ENCODE peak calls at places on chromosome 20, in four cellular contexts. F, T, E and R are unnamed samples.

GRCh38 chr20:47118201-47118600 is 223.6 kb downstream of the EYA2 start:
- DNase-seq in F (no peak), T (no peak), E (no peak), R (no peak)

GRCh38 chr20:41833739-41834138 is 215.6 kb upstream of the CHD6 start:
- DNase-seq in F (no peak), T (no peak), E (no peak), R (no peak)

GRCh38 chr20:53077373-53078205 is 105.4 kb downstream of the TSHZ2 start:
- DNase-seq in F (no peak), T (no peak), E (no peak), R (no peak)

GRCh38 chr20:38270869-38271608 is 10.5 kb upstream of the KIAA1755 start:
- DNase-seq in F (peak), T (no peak), E (no peak), R (no peak)

GRCh38 chr20:14498809-14499208 is 161.4 kb upstream of the FLRT3 start:
- DNase-seq in F (no peak), T (no peak), E (peak), R (peak)

GRCh38 chr20:2800590-2801458 is at the start of gene CPXM1:
- DNase-seq in F (peak), T (no peak), E (peak), R (peak)

GRCh38 chr20:59718681-59719080 is 114.3 kb downstream of the PHACTR3 start:
- DNase-seq in F (no peak), T (no peak), E (no peak), R (no peak)

GRCh38 chr20:6956574-6956973 is 189.1 kb downstream of the BMP2 start:
- DNase-seq in F (no peak), T (no peak), E (no peak), R (no peak)

GRCh38 chr20:17873410-17874270 is 95.0 kb downstream of the SNX5 start:
- DNase-seq in F (peak), T (peak), E (peak), R (no peak)

GRCh38 chr20:38167851-38168760 is 3.0 kb upstream of the TGM2 start:
- DNase-seq in F (peak), T (no peak), E (peak), R (no peak)

GRCh38 chr20:14992071-14992654 is 654.8 kb upstream of the FLRT3 start:
- DNase-seq in F (no peak), T (no peak), E (no peak), R (no peak)

GRCh38 chr20:59827138-59828056 is 106.0 kb downstream of the SYCP2 start:
- DNase-seq in F (peak), T (peak), E (peak), R (no peak)

GRCh38 chr20:39823239-39823638 is 861.1 kb downstream of the DHX35 start:
- DNase-seq in F (no peak), T (no peak), E (no peak), R (no peak)

GRCh38 chr20:59042151-59042795 is at the start of gene PRELID3B:
- DNase-seq in F (no peak), T (no peak), E (no peak), R (no peak)

GRCh38 chr20:61557603-61558002 is 305.5 kb downstream of the CDH4 start:
- DNase-seq in F (no peak), T (no peak), E (no peak), R (no peak)

GRCh38 chr20:48463916-48464315 is 363.9 kb downstream of the PREX1 start:
- DNase-seq in F (no peak), T (peak), E (no peak), R (no peak)

GRCh38 chr20:7152071-7152470 is 384.6 kb downstream of the BMP2 start:
- DNase-seq in F (no peak), T (no peak), E (no peak), R (no peak)

GRCh38 chr20:41135187-41135887 is 2.0 kb upstream of the PLCG1 start:
- DNase-seq in F (no peak), T (peak), E (peak), R (peak)

DNA sequence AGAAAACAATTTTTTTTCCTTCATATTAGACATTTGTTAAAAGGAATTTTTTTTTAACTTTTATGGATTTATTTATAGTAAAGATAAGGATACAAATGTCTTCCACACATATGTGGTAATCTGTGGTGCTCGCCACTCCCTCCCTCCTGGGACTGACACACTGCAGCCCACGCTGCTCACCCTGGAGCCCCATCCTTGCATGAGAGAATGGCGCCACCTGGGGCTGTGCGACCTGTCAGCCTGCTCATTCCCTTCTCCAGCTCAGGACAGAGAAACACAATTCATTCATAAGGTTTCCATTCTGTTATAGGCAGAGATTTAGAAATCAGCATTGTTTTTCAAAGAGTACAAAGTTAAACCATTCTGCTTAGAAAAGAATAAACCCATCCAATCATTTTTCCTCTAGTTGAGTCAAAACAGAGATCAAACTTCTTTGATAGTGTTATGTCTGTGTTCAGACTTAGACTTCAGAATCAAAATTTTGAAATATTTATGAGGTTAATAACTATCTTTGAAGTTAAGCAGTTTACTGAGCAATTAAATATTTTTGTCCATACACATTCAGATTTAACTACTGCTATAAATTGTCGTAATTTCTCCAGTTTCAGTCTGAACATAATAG is 42.8 kb upstream of the DYNLRB1 start:
- DNase-seq in F (no peak), T (peak), E (peak), R (peak)
- TF ChIP-seq CTCF in F (no peak), T (no peak), E (peak), R (peak)

GRCh38 chr20:33664762-33665144 is 2.0 kb upstream of the ACTL10 start:
- DNase-seq in F (no peak), T (no peak), E (no peak), R (no peak)

GRCh38 chr20:33668087-33668790 is 1.5 kb downstream of the ACTL10 start:
- DNase-seq in F (peak), T (peak), E (no peak), R (peak)

GRCh38 chr20:33667245-33668086 is 723 bp downstream of the ACTL10 start:
- DNase-seq in F (no peak), T (no peak), E (peak), R (peak)

GRCh38 chr20:33668791-33669155 is 2.0 kb downstream of the ACTL10 start:
- DNase-seq in F (no peak), T (no peak), E (no peak), R (no peak)

GRCh38 chr20:33666293-33667244 is at the start of gene ACTL10:
- DNase-seq in F (peak), T (peak), E (peak), R (peak)
- TF ChIP-seq CTCF in F (no peak), T (peak), E (peak), R (no peak)

GRCh38 chr20:21493049-21493448 is 20.8 kb downstream of the NKX2-2 start:
- DNase-seq in F (no peak), T (no peak), E (no peak), R (no peak)

GRCh38 chr20:21490105-21490504 is 23.8 kb downstream of the NKX2-2 start:
- DNase-seq in F (no peak), T (no peak), E (no peak), R (no peak)
- TF ChIP-seq CTCF in F (no peak), T (no peak), E (peak), R (no peak)

GRCh38 chr20:19876828-19877227 is 118.8 kb downstream of the RIN2 start:
- DNase-seq in F (no peak), T (no peak), E (no peak), R (no peak)

GRCh38 chr20:19875746-19876145 is 117.7 kb downstream of the RIN2 start:
- DNase-seq in F (no peak), T (no peak), E (no peak), R (no peak)

GRCh38 chr20:19868383-19868782 is 110.3 kb downstream of the RIN2 start:
- DNase-seq in F (no peak), T (no peak), E (no peak), R (no peak)

DNA sequence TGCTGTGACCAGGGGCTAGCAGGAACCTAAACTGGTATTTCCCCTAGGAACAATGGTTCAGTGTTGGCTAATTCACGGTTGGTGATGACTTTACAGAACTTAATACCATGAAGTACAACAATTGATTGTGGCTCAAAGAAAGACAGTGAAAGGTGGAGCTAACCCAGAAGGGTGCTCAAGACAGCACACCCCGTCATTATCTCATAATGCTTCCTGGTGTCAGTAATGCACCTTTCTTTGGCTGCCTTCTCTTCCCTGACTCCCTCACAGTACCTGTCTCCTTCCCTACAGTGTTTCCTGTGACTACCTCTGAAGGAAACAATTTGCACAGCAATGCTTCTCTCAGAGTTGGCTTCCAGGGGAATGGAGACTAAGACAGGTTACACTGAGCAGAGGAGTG is 116.3 kb downstream of the RIN2 start:
- DNase-seq in F (no peak), T (no peak), E (no peak), R (no peak)
- TF ChIP-seq CTCF in F (no peak), T (no peak), E (no peak), R (no peak)

GRCh38 chr20:12966468-12967085 is 42.2 kb upstream of the SPTLC3 start:
- DNase-seq in F (no peak), T (no peak), E (no peak), R (no peak)
- TF ChIP-seq CTCF in F (no peak), T (no peak), E (peak), R (peak)

GRCh38 chr20:57080796-57081195 is 185.6 kb downstream of the BMP7 start:
- DNase-seq in F (no peak), T (no peak), E (no peak), R (no peak)
- TF ChIP-seq CTCF in F (no peak), T (no peak), E (peak), R (no peak)